ENCODE peak calls at places on chromosome 15, in six cellular contexts. One of them, this sample, is unnamed. For H3K4me1 and H3K9me3, the result is how much of the 10 kb centered on the place peaks cover.

GRCh38 chr15:42152196-42152920 is 4.1 kb downstream of the PLA2G4F start:
- DNase-seq in endodermal cell: peak
- DNase-seq in CD8-positive, alpha-beta memory T cell: no peak
- DNase-seq in body of pancreas: no peak
- DNase-seq in OCI-LY7: no peak
- DNase-seq in left ventricle myocardium inferior: peak
- DNase-seq in this sample: no peak

GRCh38 chr15:77311020-77311419 is 108.9 kb downstream of the PEAK1 start:
- DNase-seq in body of pancreas: no peak
- DNase-seq in CD8-positive, alpha-beta memory T cell: no peak
- DNase-seq in OCI-LY7: no peak
- DNase-seq in endodermal cell: no peak
- DNase-seq in left ventricle myocardium inferior: no peak
- DNase-seq in this sample: no peak

GRCh38 chr15:56765252-56765651 is 31.9 kb upstream of the ZNF280D start:
- DNase-seq in left ventricle myocardium inferior: no peak
- DNase-seq in CD8-positive, alpha-beta memory T cell: no peak
- DNase-seq in body of pancreas: no peak
- DNase-seq in endodermal cell: no peak
- DNase-seq in OCI-LY7: peak
- DNase-seq in this sample: no peak

GRCh38 chr15:62740141-62741004 is 302.2 kb upstream of the TPM1 start:
- DNase-seq in body of pancreas: no peak
- DNase-seq in left ventricle myocardium inferior: no peak
- DNase-seq in OCI-LY7: no peak
- DNase-seq in CD8-positive, alpha-beta memory T cell: no peak
- DNase-seq in endodermal cell: no peak
- DNase-seq in this sample: no peak

GRCh38 chr15:90664650-90665287 is 52.4 kb upstream of the BLM start:
- DNase-seq in left ventricle myocardium inferior: peak
- DNase-seq in OCI-LY7: no peak
- DNase-seq in CD8-positive, alpha-beta memory T cell: no peak
- DNase-seq in body of pancreas: peak
- DNase-seq in endodermal cell: no peak
- DNase-seq in this sample: peak

GRCh38 chr15:90902996-90903732 is at the start of gene MAN2A2:
- DNase-seq in left ventricle myocardium inferior: peak
- DNase-seq in OCI-LY7: peak
- DNase-seq in CD8-positive, alpha-beta memory T cell: peak
- DNase-seq in body of pancreas: peak
- DNase-seq in endodermal cell: peak
- DNase-seq in this sample: no peak

GRCh38 chr15:100115066-100115710 is 226.6 kb downstream of the ADAMTS17 start:
- DNase-seq in left ventricle myocardium inferior: no peak
- DNase-seq in endodermal cell: no peak
- DNase-seq in OCI-LY7: no peak
- DNase-seq in CD8-positive, alpha-beta memory T cell: no peak
- DNase-seq in body of pancreas: no peak
- DNase-seq in this sample: no peak

GRCh38 chr15:95739161-95739560 is 591.3 kb upstream of the NR2F2 start:
- DNase-seq in OCI-LY7: no peak
- DNase-seq in left ventricle myocardium inferior: no peak
- DNase-seq in endodermal cell: no peak
- DNase-seq in CD8-positive, alpha-beta memory T cell: no peak
- DNase-seq in body of pancreas: no peak
- DNase-seq in this sample: no peak

GRCh38 chr15:58446521-58446920 is 14.7 kb downstream of the LIPC start:
- DNase-seq in OCI-LY7: no peak
- DNase-seq in endodermal cell: no peak
- DNase-seq in left ventricle myocardium inferior: no peak
- DNase-seq in CD8-positive, alpha-beta memory T cell: no peak
- DNase-seq in body of pancreas: no peak
- DNase-seq in this sample: no peak

GRCh38 chr15:41125950-41126642 is 10.0 kb upstream of the INO80 start:
- DNase-seq in CD8-positive, alpha-beta memory T cell: no peak
- DNase-seq in left ventricle myocardium inferior: no peak
- DNase-seq in body of pancreas: no peak
- DNase-seq in OCI-LY7: no peak
- DNase-seq in endodermal cell: no peak
- DNase-seq in this sample: no peak

GRCh38 chr15:29888651-29889050 is 66.4 kb upstream of the TJP1 start:
- DNase-seq in body of pancreas: no peak
- DNase-seq in left ventricle myocardium inferior: no peak
- DNase-seq in CD8-positive, alpha-beta memory T cell: no peak
- DNase-seq in OCI-LY7: no peak
- DNase-seq in endodermal cell: peak
- DNase-seq in this sample: no peak

GRCh38 chr15:61184431-61184830 is 44.7 kb downstream of the RORA start:
- DNase-seq in CD8-positive, alpha-beta memory T cell: no peak
- DNase-seq in OCI-LY7: peak
- DNase-seq in left ventricle myocardium inferior: no peak
- DNase-seq in endodermal cell: no peak
- DNase-seq in body of pancreas: no peak
- DNase-seq in this sample: no peak

GRCh38 chr15:76714950-76715349 is 190.2 kb downstream of the SCAPER start:
- DNase-seq in endodermal cell: no peak
- DNase-seq in CD8-positive, alpha-beta memory T cell: no peak
- DNase-seq in OCI-LY7: no peak
- DNase-seq in body of pancreas: no peak
- DNase-seq in left ventricle myocardium inferior: no peak
- DNase-seq in this sample: no peak

GRCh38 chr15:42494998-42495360 is 455 bp upstream of the SNAP23 start:
- DNase-seq in OCI-LY7: no peak
- DNase-seq in left ventricle myocardium inferior: no peak
- DNase-seq in body of pancreas: peak
- DNase-seq in CD8-positive, alpha-beta memory T cell: no peak
- DNase-seq in endodermal cell: no peak
- DNase-seq in this sample: peak

GRCh38 chr15:86653344-86654192 is 573.9 kb downstream of the AGBL1 start:
- DNase-seq in CD8-positive, alpha-beta memory T cell: no peak
- DNase-seq in body of pancreas: no peak
- DNase-seq in endodermal cell: no peak
- DNase-seq in left ventricle myocardium inferior: no peak
- DNase-seq in OCI-LY7: no peak
- DNase-seq in this sample: no peak

GRCh38 chr15:53197426-53197839 is 407.3 kb upstream of the ONECUT1 start:
- DNase-seq in left ventricle myocardium inferior: peak
- DNase-seq in CD8-positive, alpha-beta memory T cell: no peak
- DNase-seq in endodermal cell: peak
- DNase-seq in body of pancreas: peak
- DNase-seq in OCI-LY7: peak
- DNase-seq in this sample: no peak

GRCh38 chr15:66555685-66556084 is 10.1 kb downstream of the LCTL start:
- DNase-seq in left ventricle myocardium inferior: no peak
- DNase-seq in endodermal cell: no peak
- DNase-seq in body of pancreas: no peak
- DNase-seq in OCI-LY7: no peak
- DNase-seq in CD8-positive, alpha-beta memory T cell: no peak
- DNase-seq in this sample: no peak

GRCh38 chr15:74136584-74137543 is 6.5 kb downstream of the ISLR2 start:
- DNase-seq in endodermal cell: peak
- DNase-seq in left ventricle myocardium inferior: no peak
- DNase-seq in body of pancreas: no peak
- DNase-seq in OCI-LY7: no peak
- DNase-seq in CD8-positive, alpha-beta memory T cell: no peak
- DNase-seq in this sample: no peak

GRCh38 chr15:65344214-65344908 is 33.4 kb downstream of the IGDCC3 start:
- DNase-seq in body of pancreas: no peak
- DNase-seq in OCI-LY7: no peak
- DNase-seq in left ventricle myocardium inferior: no peak
- DNase-seq in endodermal cell: no peak
- DNase-seq in CD8-positive, alpha-beta memory T cell: no peak
- DNase-seq in this sample: no peak

GRCh38 chr15:85748729-85749128 is 46.0 kb downstream of the KLHL25 start:
- DNase-seq in OCI-LY7: no peak
- DNase-seq in left ventricle myocardium inferior: no peak
- DNase-seq in body of pancreas: no peak
- DNase-seq in CD8-positive, alpha-beta memory T cell: no peak
- DNase-seq in endodermal cell: peak
- DNase-seq in this sample: peak

GRCh38 chr15:99999282-100000070 is 266.2 kb upstream of the LYSMD4 start:
- DNase-seq in body of pancreas: no peak
- DNase-seq in OCI-LY7: no peak
- DNase-seq in left ventricle myocardium inferior: no peak
- DNase-seq in endodermal cell: peak
- DNase-seq in CD8-positive, alpha-beta memory T cell: no peak
- DNase-seq in this sample: peak

GRCh38 chr15:48355377-48355776 is 24.1 kb downstream of the DUT start:
- DNase-seq in OCI-LY7: no peak
- DNase-seq in CD8-positive, alpha-beta memory T cell: no peak
- DNase-seq in endodermal cell: no peak
- DNase-seq in left ventricle myocardium inferior: no peak
- DNase-seq in body of pancreas: no peak
- DNase-seq in this sample: no peak

GRCh38 chr15:37933685-37934084 is 755 bp upstream of the TMCO5A start:
- DNase-seq in left ventricle myocardium inferior: no peak
- DNase-seq in CD8-positive, alpha-beta memory T cell: no peak
- DNase-seq in endodermal cell: no peak
- DNase-seq in OCI-LY7: no peak
- DNase-seq in body of pancreas: no peak
- DNase-seq in this sample: no peak

GRCh38 chr15:70154440-70155347 is 57.0 kb upstream of the TLE3 start:
- DNase-seq in OCI-LY7: no peak
- DNase-seq in endodermal cell: peak
- DNase-seq in body of pancreas: no peak
- DNase-seq in CD8-positive, alpha-beta memory T cell: no peak
- DNase-seq in left ventricle myocardium inferior: peak
- DNase-seq in this sample: no peak

DNA sequence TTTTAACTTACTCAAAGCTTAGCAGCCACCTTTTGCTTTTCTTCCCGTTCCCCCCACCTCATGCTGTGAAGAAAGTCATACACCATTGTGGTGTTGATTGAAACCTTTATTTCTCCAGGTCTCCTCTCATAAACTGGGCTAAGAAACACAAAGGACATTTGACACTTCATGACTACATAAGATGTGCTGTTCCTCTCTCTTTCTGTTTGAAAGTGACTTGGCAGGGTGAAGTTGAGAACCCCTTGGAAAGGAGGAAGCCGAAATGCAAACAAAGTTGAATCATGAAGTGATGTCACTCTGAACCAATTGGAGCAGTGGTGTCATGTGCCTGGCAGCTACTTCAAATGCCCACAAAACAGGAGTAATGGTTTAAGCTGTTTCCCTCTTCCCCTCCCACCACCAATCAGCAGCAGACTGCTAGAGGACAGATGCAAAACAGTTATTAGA is 174.7 kb downstream of the IGF1R start:
- DNase-seq in body of pancreas: no peak
- DNase-seq in endodermal cell: peak
- DNase-seq in CD8-positive, alpha-beta memory T cell: no peak
- DNase-seq in OCI-LY7: no peak
- DNase-seq in left ventricle myocardium inferior: no peak
- DNase-seq in this sample: no peak
- H3K4me1 ChIP-seq in body of pancreas: under half
- H3K4me1 ChIP-seq in endodermal cell: under half
- H3K4me1 ChIP-seq in CD8-positive, alpha-beta memory T cell: under half
- H3K4me1 ChIP-seq in OCI-LY7: under half
- H3K4me1 ChIP-seq in left ventricle myocardium inferior: under half
- H3K4me1 ChIP-seq in this sample: under half

GRCh38 chr15:25207369-25207768 is 231.5 kb downstream of the UBE3A start:
- DNase-seq in body of pancreas: no peak
- DNase-seq in CD8-positive, alpha-beta memory T cell: no peak
- DNase-seq in endodermal cell: no peak
- DNase-seq in OCI-LY7: no peak
- DNase-seq in left ventricle myocardium inferior: no peak
- DNase-seq in this sample: no peak

GRCh38 chr15:25208735-25209134 is 230.1 kb downstream of the UBE3A start:
- DNase-seq in CD8-positive, alpha-beta memory T cell: no peak
- DNase-seq in OCI-LY7: no peak
- DNase-seq in endodermal cell: peak
- DNase-seq in body of pancreas: no peak
- DNase-seq in left ventricle myocardium inferior: no peak
- DNase-seq in this sample: no peak
- H3K9me3 ChIP-seq in CD8-positive, alpha-beta memory T cell: under half
- H3K9me3 ChIP-seq in OCI-LY7: under half
- H3K9me3 ChIP-seq in endodermal cell: under half
- H3K9me3 ChIP-seq in body of pancreas: under half
- H3K9me3 ChIP-seq in left ventricle myocardium inferior: under half
- H3K9me3 ChIP-seq in this sample: under half

GRCh38 chr15:88255496-88256171 is 905 bp downstream of the NTRK3 start:
- DNase-seq in left ventricle myocardium inferior: no peak
- DNase-seq in OCI-LY7: no peak
- DNase-seq in endodermal cell: peak
- DNase-seq in body of pancreas: no peak
- DNase-seq in CD8-positive, alpha-beta memory T cell: no peak
- DNase-seq in this sample: peak

GRCh38 chr15:88256261-88257230 is at the start of gene NTRK3:
- DNase-seq in endodermal cell: peak
- DNase-seq in OCI-LY7: peak
- DNase-seq in body of pancreas: no peak
- DNase-seq in left ventricle myocardium inferior: no peak
- DNase-seq in CD8-positive, alpha-beta memory T cell: no peak
- DNase-seq in this sample: peak

GRCh38 chr15:88252441-88252840 is 4.1 kb downstream of the NTRK3 start:
- DNase-seq in body of pancreas: no peak
- DNase-seq in endodermal cell: no peak
- DNase-seq in OCI-LY7: no peak
- DNase-seq in left ventricle myocardium inferior: no peak
- DNase-seq in CD8-positive, alpha-beta memory T cell: no peak
- DNase-seq in this sample: no peak

GRCh38 chr15:88257311-88257901 is 867 bp upstream of the NTRK3 start:
- DNase-seq in endodermal cell: peak
- DNase-seq in CD8-positive, alpha-beta memory T cell: no peak
- DNase-seq in body of pancreas: no peak
- DNase-seq in OCI-LY7: peak
- DNase-seq in left ventricle myocardium inferior: no peak
- DNase-seq in this sample: no peak

GRCh38 chr15:88255109-88255495 is 1.4 kb downstream of the NTRK3 start:
- DNase-seq in endodermal cell: no peak
- DNase-seq in CD8-positive, alpha-beta memory T cell: no peak
- DNase-seq in OCI-LY7: no peak
- DNase-seq in left ventricle myocardium inferior: no peak
- DNase-seq in body of pancreas: no peak
- DNase-seq in this sample: no peak
- H3K4me3 ChIP-seq in endodermal cell: peak
- H3K4me3 ChIP-seq in CD8-positive, alpha-beta memory T cell: no peak
- H3K4me3 ChIP-seq in OCI-LY7: no peak
- H3K4me3 ChIP-seq in left ventricle myocardium inferior: peak
- H3K4me3 ChIP-seq in body of pancreas: no peak
- H3K4me3 ChIP-seq in this sample: peak

DNA sequence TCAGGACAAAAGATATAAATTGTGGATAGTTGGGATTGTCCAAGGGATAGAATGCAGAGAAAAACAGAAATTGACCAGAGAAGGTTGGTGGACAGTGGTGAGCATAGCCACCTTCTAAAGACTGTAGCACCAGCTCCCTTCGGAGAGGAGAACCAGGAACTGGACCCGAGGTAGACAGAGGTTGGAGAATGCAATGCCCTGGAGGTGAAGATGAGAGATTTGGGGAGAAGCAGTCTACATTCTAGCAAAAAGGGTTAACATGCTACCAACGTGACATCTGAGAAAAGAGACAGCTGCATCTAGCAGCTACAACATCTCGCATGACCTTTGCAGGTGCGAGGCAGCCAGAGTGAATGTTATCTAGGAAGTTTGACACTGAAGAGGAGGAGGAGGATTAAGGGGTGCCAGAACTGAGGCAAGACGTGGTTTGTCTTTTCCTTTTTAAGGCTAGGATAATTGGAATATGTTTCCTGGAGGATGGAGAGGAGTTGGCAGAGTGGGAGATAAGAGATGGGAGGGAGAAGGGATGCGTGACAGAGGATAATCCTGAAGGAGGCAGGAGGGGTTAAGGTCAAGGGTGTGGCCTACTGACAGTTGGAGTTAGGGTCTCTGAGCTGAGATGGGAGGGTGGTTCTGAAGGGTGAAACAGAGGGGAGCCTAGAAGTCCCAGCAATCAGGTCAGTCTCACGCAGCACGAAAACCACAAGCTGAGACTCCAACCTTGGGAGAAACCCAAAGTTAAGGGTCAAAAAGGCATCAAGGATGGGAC is 103.7 kb upstream of the NR2E3 start:
- DNase-seq in OCI-LY7: no peak
- DNase-seq in body of pancreas: no peak
- DNase-seq in CD8-positive, alpha-beta memory T cell: no peak
- DNase-seq in left ventricle myocardium inferior: no peak
- DNase-seq in endodermal cell: no peak
- DNase-seq in this sample: no peak
- H3K4me1 ChIP-seq in OCI-LY7: under half
- H3K4me1 ChIP-seq in body of pancreas: under half
- H3K4me1 ChIP-seq in CD8-positive, alpha-beta memory T cell: under half
- H3K4me1 ChIP-seq in left ventricle myocardium inferior: half or more
- H3K4me1 ChIP-seq in endodermal cell: under half
- H3K4me1 ChIP-seq in this sample: under half

This sample was measured in tibial artery.